ENCODE peak calls at places on chromosomes 3 and 15, in four cellular contexts. T is right lobe of liver; V is foreskin fibroblast; S is naive thymus-derived CD8-positive, alpha-beta T cell. K is an unnamed sample.

GRCh38 chr3:151974067-151974466 is 100.6 kb downstream of the SUCNR1 start:
- DNase-seq in T (no peak), V (peak; percentile 80), S (no peak), K (no peak)

GRCh38 chr3:190371152-190371551 is 16.8 kb upstream of the CLDN16 start:
- DNase-seq in T (no peak), V (no peak), S (no peak), K (no peak)

GRCh38 chr15:52805351-52806283 is 15.5 kb upstream of the ONECUT1 start:
- DNase-seq in T (peak; percentile 66), V (peak; percentile 43), S (no peak), K (no peak)

GRCh38 chr3:24968076-24968475 is 460.0 kb upstream of the RARB start:
- DNase-seq in T (no peak), V (no peak), S (no peak), K (no peak)

GRCh38 chr15:74937226-74937601 is 659 bp downstream of the COX5A start:
- DNase-seq in T (no peak), V (no peak), S (no peak), K (no peak)

GRCh38 chr3:57832925-57833324 is 76.8 kb downstream of the SLMAP start:
- DNase-seq in T (no peak), V (no peak), S (no peak), K (no peak)

GRCh38 chr15:66936115-66936863 is 129.1 kb upstream of the SMAD3 start:
- DNase-seq in T (no peak), V (peak; percentile 85), S (no peak), K (peak; percentile 68)

GRCh38 chr3:66014056-66014455 is 24.7 kb downstream of the MAGI1 start:
- DNase-seq in T (no peak), V (no peak), S (no peak), K (no peak)

GRCh38 chr15:77513226-77513625 is 92.5 kb downstream of the HMG20A start:
- DNase-seq in T (no peak), V (no peak), S (no peak), K (no peak)

GRCh38 chr3:136584728-136585127 is 167.4 kb downstream of the STAG1 start:
- DNase-seq in T (no peak), V (no peak), S (no peak), K (no peak)

GRCh38 chr3:118772036-118773030 is 262.3 kb downstream of the IGSF11 start:
- DNase-seq in T (no peak), V (no peak), S (no peak), K (no peak)

GRCh38 chr3:137205394-137206060 is 247.7 kb downstream of the IL20RB start:
- DNase-seq in T (no peak), V (no peak), S (no peak), K (no peak)

GRCh38 chr15:90644946-90645725 is 72.0 kb upstream of the BLM start:
- DNase-seq in T (no peak), V (no peak), S (no peak), K (no peak)

K was measured in sciatic nerve.